ENCODE peak calls at places on chromosome 9, in five cellular contexts. G is IMR-90, Z is fibroblast of lung, C is mesendoderm, N is endodermal cell. W is an unnamed sample.

GRCh38 chr9:106590759-106591505 is 272.0 kb upstream of the ZNF462 start:
- DNase-seq in G (no peak), Z (peak; percentile 19), C (peak; percentile 84), N (no peak), W (no peak)

GRCh38 chr9:122180633-122181032 is 20.9 kb downstream of the MORN5 start:
- DNase-seq in Z (peak; percentile 59), N (no peak), G (peak; percentile 88), C (no peak), W (no peak)

GRCh38 chr9:132769895-132770774 is 99.9 kb downstream of the GTF3C4 start:
- DNase-seq in Z (peak; percentile 69), G (peak; percentile 51), N (peak; percentile 90), C (peak; percentile 74), W (no peak)

GRCh38 chr9:132288371-132288770 is 66.4 kb downstream of the SETX start:
- DNase-seq in G (peak; percentile 77), N (no peak), Z (peak; percentile 65), C (no peak), W (no peak)

GRCh38 chr9:89891221-89892052 is 286.6 kb downstream of the GADD45G start:
- DNase-seq in C (no peak), Z (peak; percentile 26), N (peak; percentile 31), G (no peak), W (no peak)

GRCh38 chr9:129026442-129027223 is 1.5 kb downstream of the SH3GLB2 start:
- DNase-seq in Z (peak; percentile 34), C (peak; percentile 96), N (peak; percentile 89), G (peak; percentile 24), W (no peak)

GRCh38 chr9:122262073-122262472 is 2.6 kb downstream of the RBM18 start:
- DNase-seq in N (no peak), G (no peak), C (no peak), Z (no peak), W (no peak)

GRCh38 chr9:123710299-123710698 is 219.6 kb downstream of the DENND1A start:
- DNase-seq in Z (peak; percentile 53), N (no peak), C (no peak), G (peak; percentile 95), W (no peak)

GRCh38 chr9:135509458-135509857 is 9.0 kb downstream of the MRPS2 start:
- DNase-seq in N (no peak), G (no peak), Z (no peak), C (no peak), W (no peak)

GRCh38 chr9:1311462-1312042 is 261.4 kb downstream of the DMRT2 start:
- DNase-seq in C (no peak), N (no peak), Z (no peak), G (no peak), W (no peak)

GRCh38 chr9:95724253-95724991 is 151.1 kb upstream of the ERCC6L2 start:
- DNase-seq in N (no peak), Z (no peak), C (no peak), G (no peak), W (no peak)

GRCh38 chr9:130713286-130713975 is 19.9 kb downstream of the EXOSC2 start:
- DNase-seq in N (peak; percentile 66), G (peak; percentile 34), C (peak; percentile 56), Z (peak; percentile 52), W (no peak)

GRCh38 chr9:113738898-113739604 is 137.1 kb upstream of the ZNF618 start:
- DNase-seq in Z (no peak), N (peak; percentile 63), G (no peak), C (peak; percentile 52), W (peak; percentile 27)

GRCh38 chr9:122364783-122365150 is 6.1 kb upstream of the PTGS1 start:
- DNase-seq in Z (peak; percentile 48), C (no peak), N (no peak), G (peak; percentile 44), W (no peak)

GRCh38 chr9:112925058-112925641 is 34.5 kb upstream of the SLC46A2 start:
- DNase-seq in Z (peak; percentile 44), C (peak; percentile 61), G (peak; percentile 23), N (peak; percentile 68), W (peak; percentile 27)

GRCh38 chr9:137077758-137078693 is 709 bp downstream of the UAP1L1 start:
- DNase-seq in G (no peak), N (peak; percentile 65), Z (no peak), C (no peak), W (no peak)

GRCh38 chr9:137075275-137075775 is 2.0 kb upstream of the UAP1L1 start:
- DNase-seq in C (no peak), N (no peak), G (no peak), Z (no peak), W (no peak)

GRCh38 chr9:137077010-137077747 is at the start of gene UAP1L1:
- DNase-seq in Z (peak; percentile 60), G (peak; percentile 42), N (peak; percentile 74), C (no peak), W (no peak)

GRCh38 chr9:137074657-137075274 is 2.6 kb upstream of the UAP1L1 start:
- DNase-seq in Z (no peak), N (no peak), C (no peak), G (no peak), W (no peak)

DNA sequence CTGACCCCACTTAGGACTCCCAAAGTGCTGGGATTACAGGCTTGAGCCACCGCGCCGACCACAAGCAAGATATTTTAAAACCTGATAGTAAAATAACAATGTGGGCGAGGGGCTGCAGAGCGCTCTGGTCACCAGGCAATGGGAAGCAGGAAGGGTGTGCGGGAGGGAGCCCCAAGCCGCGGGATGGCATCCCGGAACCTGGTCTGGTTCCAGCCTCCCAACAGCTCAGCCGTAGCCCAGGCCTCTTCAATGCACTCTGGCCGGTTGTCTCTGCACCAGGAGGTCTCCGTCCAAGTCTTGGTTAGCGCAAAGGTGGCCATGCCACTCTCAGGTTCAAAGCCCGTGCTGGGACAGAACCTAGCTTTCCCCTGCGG is 694 bp upstream of the UAP1L1 start:
- DNase-seq in G (no peak), N (no peak), Z (no peak), C (no peak), W (no peak)
- H3K4me3 ChIP-seq in G (peak overlapping the region; percentile 45), N (no peak overlapping the region), Z (peak overlapping the region; percentile 19), C (no peak overlapping the region), W (peak overlapping the region; percentile 22)

GRCh38 chr9:109255394-109255793 is 65.5 kb downstream of the EPB41L4B start:
- DNase-seq in G (no peak), N (no peak), C (no peak), Z (no peak), W (no peak)
- H3K4me1 ChIP-seq in G (peaks cover 24% of the 10 kb centered on the region), N (no peaks in the 10 kb centered on the region), C (no peaks in the 10 kb centered on the region), Z (peaks cover 7% of the 10 kb centered on the region), W (peaks cover 25% of the 10 kb centered on the region)

DNA sequence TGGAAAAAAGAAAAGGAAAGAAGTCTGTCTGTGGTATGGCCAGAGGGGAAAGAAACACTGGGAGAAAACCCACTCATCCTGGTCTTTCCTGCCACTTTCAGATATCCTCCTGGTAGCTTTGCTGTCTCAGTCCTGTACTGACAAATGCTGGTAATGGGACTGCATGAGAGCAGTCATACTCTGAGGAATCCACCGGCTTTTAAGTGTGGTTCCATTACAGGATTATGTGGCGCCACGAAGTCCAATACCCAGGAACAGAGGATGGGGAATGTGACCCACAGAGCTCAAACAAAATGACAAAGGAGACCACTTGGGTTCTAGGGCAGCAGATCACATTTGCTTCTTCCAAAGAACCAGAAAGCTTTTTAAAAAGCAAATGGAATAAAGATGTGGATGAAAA is 26.3 kb upstream of the FBP1 start:
- DNase-seq in G (no peak), N (no peak), Z (no peak), C (no peak), W (no peak)
- H3K9ac ChIP-seq in G (no peak overlapping the region), N (no peak overlapping the region), Z (no peak overlapping the region), C (no peak overlapping the region), W (no peak overlapping the region)

GRCh38 chr9:99647617-99648016 is 174.1 kb upstream of the NR4A3 start:
- DNase-seq in G (no peak), C (no peak), Z (no peak), N (no peak), W (no peak)
- H3K4me3 ChIP-seq in G (no peak overlapping the region), C (no peak overlapping the region), Z (no peak overlapping the region), N (no peak overlapping the region), W (no peak overlapping the region)

GRCh38 chr9:137192448-137192780 is 3.9 kb downstream of the SSNA1 start:
- DNase-seq in N (no peak), Z (no peak), C (no peak), G (no peak), W (no peak)
- H3K4me1 ChIP-seq in N (peaks cover 17% of the 10 kb centered on the region), Z (peaks cover 12% of the 10 kb centered on the region), C (peaks cover 3% of the 10 kb centered on the region), G (peaks cover 11% of the 10 kb centered on the region), W (peaks cover 38% of the 10 kb centered on the region)

W was measured in NT2/D1.